ENCODE peak calls at places on chromosomes 16 and 17, in four cellular contexts. D is COR-L47, N is amniotic stem cell, C is GF-D8. Y is an unnamed sample.

GRCh38 chr17:46072998-46073397 is 73.9 kb downstream of the STH start:
- DNase-seq in D (no peak), N (no peak), C (no peak), Y (peak; percentile 35)

GRCh38 chr17:29469251-29469650 is 79.1 kb downstream of the TAOK1 start:
- DNase-seq in D (no peak), N (no peak), C (no peak), Y (no peak)

GRCh38 chr17:59825533-59826316 is 67.0 kb downstream of the TUBD1 start:
- DNase-seq in D (no peak), N (peak; percentile 71), C (no peak), Y (peak; percentile 83)

GRCh38 chr17:75765981-75766380 is 989 bp upstream of the GALK1 start:
- DNase-seq in D (no peak), N (no peak), C (no peak), Y (no peak)

GRCh38 chr16:84548508-84548907 is 44.0 kb upstream of the MEAK7 start:
- DNase-seq in D (no peak), N (no peak), C (no peak), Y (no peak)

GRCh38 chr16:22213236-22213635 is 7.2 kb downstream of the EEF2K start:
- DNase-seq in D (no peak), N (no peak), C (no peak), Y (no peak)

GRCh38 chr16:424623-425081 is 797 bp upstream of the RAB11FIP3 start:
- DNase-seq in D (no peak), N (no peak), C (no peak), Y (no peak)

GRCh38 chr17:68011199-68011665 is 15.0 kb upstream of the C17orf58 start:
- DNase-seq in D (no peak), N (no peak), C (no peak), Y (no peak)

GRCh38 chr17:64739316-64740058 is 77.4 kb upstream of the SMURF2 start:
- DNase-seq in D (no peak), N (no peak), C (no peak), Y (no peak)

GRCh38 chr17:10403589-10403988 is 18.2 kb downstream of the MYH8 start:
- DNase-seq in D (no peak), N (no peak), C (no peak), Y (no peak)

GRCh38 chr16:56145369-56145768 is 45.9 kb upstream of the GNAO1 start:
- DNase-seq in D (no peak), N (no peak), C (no peak), Y (no peak)

GRCh38 chr17:21418446-21419298 is 42.5 kb downstream of the KCNJ12 start:
- DNase-seq in D (no peak), N (no peak), C (no peak), Y (no peak)

GRCh38 chr17:77884019-77884418 is 74.5 kb upstream of the TNRC6C start:
- DNase-seq in D (peak; percentile 60), N (no peak), C (no peak), Y (no peak)

GRCh38 chr17:19271751-19272357 is 34.7 kb downstream of the EPN2 start:
- DNase-seq in D (no peak), N (no peak), C (no peak), Y (no peak)

GRCh38 chr17:9968881-9969280 is 63.8 kb upstream of the RCVRN start:
- DNase-seq in D (no peak), N (no peak), C (no peak), Y (peak; percentile 14)

GRCh38 chr16:369275-369865 is 968 bp downstream of the MRPL28 start:
- DNase-seq in D (no peak), N (no peak), C (no peak), Y (no peak)

GRCh38 chr16:66399930-66400329 is 27.2 kb upstream of the BEAN1 start:
- DNase-seq in D (no peak), N (no peak), C (no peak), Y (no peak)

GRCh38 chr17:44010966-44011647 is 3.7 kb downstream of the TMEM101 start:
- DNase-seq in D (no peak), N (no peak), C (no peak), Y (no peak)

GRCh38 chr17:5430413-5430999 is 8.4 kb downstream of the C1QBP start:
- DNase-seq in D (no peak), N (no peak), C (no peak), Y (no peak)

GRCh38 chr16:27406729-27407128 is 4.8 kb downstream of the IL21R start:
- DNase-seq in D (no peak), N (no peak), C (no peak), Y (no peak)

GRCh38 chr16:3948378-3948995 is 68.0 kb upstream of the CREBBP start:
- DNase-seq in D (no peak), N (no peak), C (no peak), Y (no peak)

GRCh38 chr16:65908568-65908967 is 457.9 kb upstream of the CDH5 start:
- DNase-seq in D (no peak), N (no peak), C (no peak), Y (no peak)

GRCh38 chr16:84042879-84043485 is 387 bp upstream of the SLC38A8 start:
- DNase-seq in D (peak; percentile 67), N (no peak), C (no peak), Y (no peak)

GRCh38 chr17:28046034-28046825 is 3.8 kb downstream of the NLK start:
- DNase-seq in D (no peak), N (no peak), C (no peak), Y (no peak)

GRCh38 chr17:50110591-50111349 is 15.6 kb downstream of the PDK2 start:
- DNase-seq in D (no peak), N (no peak), C (no peak), Y (no peak)

GRCh38 chr17:7443499-7444485 is 1.1 kb upstream of the CHRNB1 start:
- DNase-seq in D (no peak), N (no peak), C (no peak), Y (no peak)

GRCh38 chr16:13419589-13419988 is 500.4 kb upstream of the ERCC4 start:
- DNase-seq in D (no peak), N (no peak), C (no peak), Y (no peak)

GRCh38 chr16:81809567-81809966 is 30.5 kb downstream of the PLCG2 start:
- DNase-seq in D (no peak), N (no peak), C (no peak), Y (no peak)

Y was measured in non-pigmented ciliary epithelial cell.